ENCODE peak calls at places on chromosomes 13 and 19, in seven cellular contexts. One of them, this sample, is unnamed.

GRCh38 chr13:53622431-53622830 is 593.8 kb downstream of the OLFM4 start:
- DNase-seq in Peyer's patch: no peak
- DNase-seq in adrenal gland: no peak
- DNase-seq in suprapubic skin: no peak
- DNase-seq in body of pancreas: no peak
- DNase-seq in breast epithelium: no peak
- DNase-seq in ovary: no peak
- DNase-seq in this sample: no peak

GRCh38 chr13:37316935-37317334 is 211.5 kb upstream of the CSNK1A1L start:
- DNase-seq in Peyer's patch: no peak
- DNase-seq in adrenal gland: no peak
- DNase-seq in suprapubic skin: no peak
- DNase-seq in body of pancreas: no peak
- DNase-seq in breast epithelium: no peak
- DNase-seq in ovary: no peak
- DNase-seq in this sample: no peak

GRCh38 chr19:38031423-38031770 is 124.4 kb downstream of the SIPA1L3 start:
- DNase-seq in Peyer's patch: no peak
- DNase-seq in adrenal gland: no peak
- DNase-seq in suprapubic skin: no peak
- DNase-seq in body of pancreas: no peak
- DNase-seq in breast epithelium: no peak
- DNase-seq in ovary: no peak
- DNase-seq in this sample: no peak

GRCh38 chr13:40585911-40586471 is 80.5 kb downstream of the FOXO1 start:
- DNase-seq in Peyer's patch: no peak
- DNase-seq in adrenal gland: no peak
- DNase-seq in suprapubic skin: no peak
- DNase-seq in body of pancreas: no peak
- DNase-seq in breast epithelium: no peak
- DNase-seq in ovary: no peak
- DNase-seq in this sample: no peak

GRCh38 chr13:97256343-97256783 is 34.2 kb downstream of the MBNL2 start:
- DNase-seq in Peyer's patch: no peak
- DNase-seq in adrenal gland: peak
- DNase-seq in suprapubic skin: no peak
- DNase-seq in body of pancreas: no peak
- DNase-seq in breast epithelium: no peak
- DNase-seq in ovary: no peak
- DNase-seq in this sample: peak

GRCh38 chr13:79776538-79776937 is 295.6 kb downstream of the NDFIP2 start:
- DNase-seq in Peyer's patch: no peak
- DNase-seq in adrenal gland: no peak
- DNase-seq in suprapubic skin: no peak
- DNase-seq in body of pancreas: no peak
- DNase-seq in breast epithelium: no peak
- DNase-seq in ovary: no peak
- DNase-seq in this sample: no peak

GRCh38 chr13:44277459-44277858 is 96.2 kb upstream of the SERP2 start:
- DNase-seq in Peyer's patch: no peak
- DNase-seq in adrenal gland: no peak
- DNase-seq in suprapubic skin: no peak
- DNase-seq in body of pancreas: no peak
- DNase-seq in breast epithelium: no peak
- DNase-seq in ovary: no peak
- DNase-seq in this sample: no peak

GRCh38 chr19:46715620-46716012 is 1.3 kb downstream of the PRKD2 start:
- DNase-seq in Peyer's patch: no peak
- DNase-seq in adrenal gland: no peak
- DNase-seq in suprapubic skin: no peak
- DNase-seq in body of pancreas: no peak
- DNase-seq in breast epithelium: no peak
- DNase-seq in ovary: no peak
- DNase-seq in this sample: no peak

GRCh38 chr13:113122571-113123225 is at the start of gene F10:
- DNase-seq in Peyer's patch: peak
- DNase-seq in adrenal gland: peak
- DNase-seq in suprapubic skin: no peak
- DNase-seq in body of pancreas: peak
- DNase-seq in breast epithelium: peak
- DNase-seq in ovary: peak
- DNase-seq in this sample: no peak

GRCh38 chr19:58002384-58003152 is at the start of gene ZNF606:
- DNase-seq in Peyer's patch: peak
- DNase-seq in adrenal gland: peak
- DNase-seq in suprapubic skin: peak
- DNase-seq in body of pancreas: peak
- DNase-seq in breast epithelium: peak
- DNase-seq in ovary: peak
- DNase-seq in this sample: peak
- TF ChIP-seq POLR2A in Peyer's patch: peak
- TF ChIP-seq POLR2A in adrenal gland: peak
- TF ChIP-seq POLR2A in suprapubic skin: no peak
- TF ChIP-seq POLR2A in body of pancreas: peak
- TF ChIP-seq POLR2A in breast epithelium: peak
- TF ChIP-seq POLR2A in ovary: peak
- TF ChIP-seq POLR2A in this sample: peak

DNA sequence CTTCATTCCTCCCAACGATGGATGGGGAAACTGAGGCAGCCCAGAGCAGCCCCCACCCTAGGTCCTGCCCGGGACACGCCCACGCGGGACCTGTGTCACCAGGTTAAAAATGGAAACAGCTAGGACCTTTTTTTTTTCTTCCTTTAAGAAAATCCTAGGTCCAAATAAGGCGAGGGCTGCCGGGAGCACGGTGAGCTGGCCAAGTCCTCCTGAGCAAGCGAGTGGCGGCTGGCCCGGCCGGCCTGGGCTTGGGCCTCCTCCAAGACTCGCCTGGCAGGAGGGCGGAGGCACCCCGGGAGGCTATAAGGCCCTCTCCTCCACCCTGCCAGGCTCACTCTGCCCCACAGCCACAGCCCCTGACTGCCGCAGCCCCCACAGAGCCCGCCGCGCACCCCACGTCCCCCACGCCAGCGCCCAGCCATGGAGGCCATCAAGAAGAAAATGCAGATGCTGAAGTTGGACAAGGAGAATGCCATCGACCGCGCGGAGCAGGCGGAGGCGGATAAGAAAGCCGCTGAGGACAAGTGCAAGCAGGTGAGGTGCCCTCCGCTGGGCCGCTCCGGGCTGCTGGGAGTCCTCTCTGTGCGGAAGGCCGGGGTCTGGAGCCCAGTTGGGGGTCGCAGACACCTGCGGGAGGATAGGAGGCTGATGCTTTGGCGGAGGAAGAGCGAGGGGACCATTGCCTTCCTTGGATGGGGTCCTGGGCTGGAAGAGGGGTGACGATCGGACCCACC is 8.9 kb upstream of the TPM4 start:
- DNase-seq in Peyer's patch: peak
- DNase-seq in adrenal gland: peak
- DNase-seq in suprapubic skin: peak
- DNase-seq in body of pancreas: no peak
- DNase-seq in breast epithelium: peak
- DNase-seq in ovary: peak
- DNase-seq in this sample: no peak
- TF ChIP-seq POLR2A in Peyer's patch: no peak
- TF ChIP-seq POLR2A in adrenal gland: no peak
- TF ChIP-seq POLR2A in suprapubic skin: no peak
- TF ChIP-seq POLR2A in body of pancreas: no peak
- TF ChIP-seq POLR2A in breast epithelium: peak
- TF ChIP-seq POLR2A in ovary: peak
- TF ChIP-seq POLR2A in this sample: no peak

DNA sequence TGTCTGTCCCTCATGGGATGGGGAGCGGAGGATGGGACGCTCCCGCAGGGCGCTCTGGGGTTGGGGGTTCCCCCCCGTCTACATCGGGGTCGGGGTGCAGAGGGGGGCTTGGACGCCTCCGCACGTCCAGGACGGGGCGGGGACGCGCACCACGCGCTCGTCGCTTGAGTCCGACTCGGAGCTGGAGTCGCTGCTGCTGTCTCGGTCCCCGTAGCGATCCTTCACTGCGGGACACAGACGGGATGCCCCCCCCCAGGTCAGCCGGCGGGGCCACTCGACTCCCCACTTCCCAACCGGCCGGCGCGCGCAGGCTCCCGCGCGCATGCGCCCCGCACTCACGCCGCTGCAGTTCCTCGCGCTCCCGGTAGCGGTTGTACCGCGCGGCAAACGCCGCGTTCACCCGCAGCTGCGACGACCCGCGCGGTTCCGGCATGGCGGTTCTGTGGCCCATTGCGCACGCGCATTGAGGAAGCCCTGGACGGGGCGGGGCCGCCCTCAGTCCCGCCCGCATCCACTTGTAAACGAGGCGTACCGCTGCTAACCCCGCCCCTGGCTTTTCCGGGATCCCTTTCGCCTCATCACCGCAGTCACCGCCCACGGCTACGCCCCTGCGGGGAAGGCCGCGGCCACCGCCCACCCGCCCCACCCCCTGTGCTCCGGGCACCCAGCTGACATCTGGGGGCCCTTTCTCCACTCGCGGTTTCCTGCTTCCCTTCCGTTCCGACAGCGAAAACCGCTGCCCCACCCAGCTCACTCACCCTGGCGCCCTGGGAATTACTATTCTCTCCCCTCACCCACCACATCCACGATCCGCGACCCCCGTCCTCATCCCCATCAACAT is at the start of gene KRI1:
- DNase-seq in Peyer's patch: peak
- DNase-seq in adrenal gland: peak
- DNase-seq in suprapubic skin: peak
- DNase-seq in body of pancreas: peak
- DNase-seq in breast epithelium: peak
- DNase-seq in ovary: peak
- DNase-seq in this sample: peak
- TF ChIP-seq POLR2A in Peyer's patch: peak
- TF ChIP-seq POLR2A in adrenal gland: peak
- TF ChIP-seq POLR2A in suprapubic skin: peak
- TF ChIP-seq POLR2A in body of pancreas: peak
- TF ChIP-seq POLR2A in breast epithelium: peak
- TF ChIP-seq POLR2A in ovary: peak
- TF ChIP-seq POLR2A in this sample: peak

DNA sequence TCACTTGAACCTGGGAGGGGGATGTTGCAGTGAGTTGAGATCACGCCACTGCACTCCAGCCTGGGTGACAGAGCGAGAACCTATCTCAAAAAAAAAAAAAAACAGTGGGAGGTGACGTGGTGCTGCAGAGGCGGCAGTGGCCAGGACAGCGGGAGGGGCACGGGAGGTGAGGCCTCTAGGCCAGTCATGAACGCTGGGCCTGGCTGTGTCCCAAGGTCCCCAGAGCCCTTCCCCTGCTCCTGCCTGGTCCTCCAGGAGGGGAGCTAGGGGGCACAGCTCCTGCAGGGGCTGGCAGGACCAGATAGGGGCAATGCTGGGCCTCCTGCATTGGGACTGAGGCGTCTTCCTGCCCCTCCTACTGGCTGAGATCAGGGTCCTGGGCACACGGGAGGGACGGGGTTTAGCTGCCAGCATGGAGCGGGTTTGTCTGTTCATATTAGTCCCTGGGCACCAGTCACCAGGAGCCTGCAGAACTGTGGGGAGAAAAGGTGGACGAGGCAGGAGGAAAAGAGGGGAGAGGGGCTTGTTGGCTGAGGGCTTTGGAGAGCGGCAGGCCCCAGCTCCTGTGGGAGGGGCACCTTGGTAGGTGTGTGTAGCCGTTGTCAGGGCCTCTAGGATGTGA is 4.5 kb downstream of the MAP2K7 start:
- DNase-seq in Peyer's patch: no peak
- DNase-seq in adrenal gland: peak
- DNase-seq in suprapubic skin: no peak
- DNase-seq in body of pancreas: peak
- DNase-seq in breast epithelium: no peak
- DNase-seq in ovary: peak
- DNase-seq in this sample: peak
- TF ChIP-seq POLR2A in Peyer's patch: no peak
- TF ChIP-seq POLR2A in adrenal gland: peak
- TF ChIP-seq POLR2A in suprapubic skin: no peak
- TF ChIP-seq POLR2A in body of pancreas: no peak
- TF ChIP-seq POLR2A in breast epithelium: no peak
- TF ChIP-seq POLR2A in ovary: no peak
- TF ChIP-seq POLR2A in this sample: no peak